ENCODE peak calls at places on chromosome 19, in nine cellular contexts. H is OCI-LY7; L is uterus; Q is effector memory CD4-positive, alpha-beta T cell; X is left lung; U is mucosa of descending colon; F is endodermal cell; G is fibroblast of lung; I is hepatocyte. J is an unnamed sample. For H3K9me3, the result is how much of the 10 kb centered on the place peaks cover.

GRCh38 chr19:44745386-44745831 is 3.1 kb upstream of the BCL3 start:
- DNase-seq in H (no peak), L (peak), Q (no peak), X (peak), U (peak), F (peak), G (peak), I (peak), J (no peak)

GRCh38 chr19:36267061-36267845 is 52.3 kb downstream of the ZNF146 start:
- DNase-seq in H (no peak), L (no peak), Q (no peak), X (no peak), U (no peak), F (no peak), G (no peak), I (no peak), J (no peak)

GRCh38 chr19:54684537-54684936 is 21.8 kb downstream of the LILRB4 start:
- DNase-seq in H (peak), L (no peak), Q (no peak), X (no peak), U (peak), F (peak), G (no peak), I (no peak), J (no peak)

GRCh38 chr19:40588110-40588854 is 11.6 kb downstream of the SHKBP1 start:
- DNase-seq in H (no peak), L (no peak), Q (no peak), X (no peak), U (no peak), F (peak), G (peak), I (no peak), J (no peak)

GRCh38 chr19:882871-883497 is 10.0 kb downstream of the MED16 start:
- DNase-seq in H (no peak), L (no peak), Q (no peak), X (no peak), U (no peak), F (no peak), G (no peak), I (no peak), J (no peak)

GRCh38 chr19:4742717-4743646 is 19.3 kb upstream of the DPP9 start:
- DNase-seq in H (no peak), L (no peak), Q (no peak), X (no peak), U (no peak), F (peak), G (no peak), I (no peak), J (no peak)

GRCh38 chr19:45451181-45451849 is 16.5 kb upstream of the FOSB start:
- DNase-seq in H (peak), L (peak), Q (peak), X (no peak), U (peak), F (peak), G (peak), I (peak), J (peak)

GRCh38 chr19:4295972-4296771 is 6.0 kb downstream of the TMIGD2 start:
- DNase-seq in H (peak), L (no peak), Q (no peak), X (no peak), U (no peak), F (peak), G (peak), I (no peak), J (no peak)

GRCh38 chr19:1394252-1395193 is 6.8 kb downstream of the GAMT start:
- DNase-seq in H (no peak), L (no peak), Q (no peak), X (no peak), U (no peak), F (no peak), G (no peak), I (no peak), J (no peak)

GRCh38 chr19:13861392-13861713 is 15.6 kb upstream of the NANOS3 start:
- DNase-seq in H (no peak), L (no peak), Q (no peak), X (no peak), U (no peak), F (no peak), G (no peak), I (no peak), J (no peak)

GRCh38 chr19:45569619-45570421 is 14.8 kb downstream of the OPA3 start:
- DNase-seq in H (peak), L (no peak), Q (no peak), X (peak), U (peak), F (peak), G (peak), I (peak), J (peak)

GRCh38 chr19:19403373-19403901 is 2.0 kb upstream of the GATAD2A start:
- DNase-seq in H (no peak), L (no peak), Q (no peak), X (no peak), U (no peak), F (no peak), G (peak), I (no peak), J (no peak)

GRCh38 chr19:3671680-3672574 is 28.3 kb downstream of the PIP5K1C start:
- DNase-seq in H (no peak), L (peak), Q (no peak), X (no peak), U (no peak), F (peak), G (peak), I (no peak), J (no peak)

GRCh38 chr19:16073988-16074387 is 2.3 kb upstream of the TPM4 start:
- DNase-seq in H (peak), L (no peak), Q (no peak), X (no peak), U (no peak), F (peak), G (no peak), I (no peak), J (no peak)

GRCh38 chr19:8302734-8303133 is 5.4 kb downstream of the CD320 start:
- DNase-seq in H (no peak), L (no peak), Q (no peak), X (no peak), U (no peak), F (no peak), G (no peak), I (no peak), J (no peak)

GRCh38 chr19:29193116-29193515 is 19.8 kb downstream of the UQCRFS1 start:
- DNase-seq in H (no peak), L (no peak), Q (no peak), X (no peak), U (no peak), F (no peak), G (no peak), I (no peak), J (no peak)

GRCh38 chr19:31548941-31549340 is 199.7 kb upstream of the TSHZ3 start:
- DNase-seq in H (peak), L (no peak), Q (no peak), X (no peak), U (peak), F (peak), G (peak), I (peak), J (no peak)

GRCh38 chr19:31541396-31541795 is 192.2 kb upstream of the TSHZ3 start:
- DNase-seq in H (no peak), L (no peak), Q (no peak), X (no peak), U (no peak), F (peak), G (no peak), I (no peak), J (no peak)

GRCh38 chr19:31546561-31546960 is 197.3 kb upstream of the TSHZ3 start:
- DNase-seq in H (no peak), L (no peak), Q (no peak), X (no peak), U (no peak), F (peak), G (no peak), I (no peak), J (no peak)

GRCh38 chr19:31543456-31543855 is 194.2 kb upstream of the TSHZ3 start:
- DNase-seq in H (no peak), L (no peak), Q (no peak), X (no peak), U (no peak), F (peak), G (no peak), I (no peak), J (no peak)

GRCh38 chr19:31545766-31546165 is 196.5 kb upstream of the TSHZ3 start:
- DNase-seq in H (no peak), L (no peak), Q (no peak), X (no peak), U (no peak), F (peak), G (no peak), I (no peak), J (no peak)
- H3K9me3 ChIP-seq in H (under half), L (under half), Q (under half), X (under half), U (under half), F (under half), G (under half), I (under half), J (under half)

GRCh38 chr19:11942008-11942842 is 17.3 kb downstream of the ZNF700 start:
- DNase-seq in H (no peak), L (no peak), Q (no peak), X (no peak), U (no peak), F (no peak), G (no peak), I (no peak), J (no peak)
- H3K9me3 ChIP-seq in H (under half), L (under half), Q (half or more), X (under half), U (half or more), F (half or more), G (under half), I (under half), J (under half)

GRCh38 chr19:37452500-37453245 is 14.6 kb downstream of the ZNF569 start:
- DNase-seq in H (no peak), L (no peak), Q (no peak), X (no peak), U (no peak), F (no peak), G (no peak), I (no peak), J (no peak)
- H3K9me3 ChIP-seq in H (half or more), L (under half), Q (half or more), X (under half), U (half or more), F (half or more), G (under half), I (half or more), J (half or more)

GRCh38 chr19:10815007-10815531 is 20.9 kb downstream of the TMED1 start:
- DNase-seq in H (no peak), L (no peak), Q (no peak), X (no peak), U (no peak), F (no peak), G (no peak), I (no peak), J (no peak)

GRCh38 chr19:10815969-10816635 is 19.9 kb downstream of the TMED1 start:
- DNase-seq in H (no peak), L (no peak), Q (no peak), X (peak), U (no peak), F (peak), G (no peak), I (peak), J (no peak)

GRCh38 chr19:10812196-10812595 is 23.8 kb downstream of the TMED1 start:
- DNase-seq in H (no peak), L (no peak), Q (no peak), X (peak), U (no peak), F (peak), G (no peak), I (peak), J (no peak)

GRCh38 chr19:10811391-10812111 is 24.5 kb downstream of the TMED1 start:
- DNase-seq in H (no peak), L (no peak), Q (no peak), X (no peak), U (no peak), F (no peak), G (no peak), I (peak), J (no peak)

GRCh38 chr19:10812902-10813404 is 23.1 kb downstream of the TMED1 start:
- DNase-seq in H (no peak), L (peak), Q (no peak), X (peak), U (peak), F (peak), G (peak), I (peak), J (no peak)
- H3K9me3 ChIP-seq in H (under half), L (under half), Q (under half), X (under half), U (under half), F (under half), G (under half), I (under half), J (under half)